ENCODE peak calls at places on chromosomes 4 and X, in five cellular contexts. One of them, this sample, is unnamed.

GRCh38 chr4:2537011-2537830 is 774 bp downstream of the FAM193A start:
- DNase-seq in right cardiac atrium: peak; percentile 77
- DNase-seq in osteoblast: peak; percentile 86
- DNase-seq in CD8-positive, alpha-beta memory T cell: peak; percentile 53
- DNase-seq in body of pancreas: peak; percentile 51
- DNase-seq in this sample: peak; percentile 37

GRCh38 chr4:121192500-121192899 is 28.4 kb upstream of the TNIP3 start:
- DNase-seq in osteoblast: no peak
- DNase-seq in body of pancreas: no peak
- DNase-seq in CD8-positive, alpha-beta memory T cell: peak; percentile 37
- DNase-seq in right cardiac atrium: no peak
- DNase-seq in this sample: no peak

GRCh38 chr4:1503583-1504471 is 97.6 kb upstream of the NKX1-1 start:
- DNase-seq in body of pancreas: peak; percentile 2
- DNase-seq in osteoblast: peak; percentile 78
- DNase-seq in right cardiac atrium: no peak
- DNase-seq in CD8-positive, alpha-beta memory T cell: no peak
- DNase-seq in this sample: no peak

GRCh38 chrX:21479695-21480280 is 105.6 kb downstream of the CNKSR2 start:
- DNase-seq in body of pancreas: no peak
- DNase-seq in osteoblast: no peak
- DNase-seq in CD8-positive, alpha-beta memory T cell: peak; percentile 14
- DNase-seq in right cardiac atrium: no peak
- DNase-seq in this sample: no peak

GRCh38 chrX:42151808-42152207 is 228.5 kb upstream of the CASK start:
- DNase-seq in right cardiac atrium: no peak
- DNase-seq in CD8-positive, alpha-beta memory T cell: no peak
- DNase-seq in body of pancreas: no peak
- DNase-seq in osteoblast: no peak
- DNase-seq in this sample: no peak

GRCh38 chr4:99868126-99868596 is 26.1 kb downstream of the LAMTOR3 start:
- DNase-seq in body of pancreas: no peak
- DNase-seq in osteoblast: no peak
- DNase-seq in right cardiac atrium: no peak
- DNase-seq in CD8-positive, alpha-beta memory T cell: no peak
- DNase-seq in this sample: no peak

GRCh38 chr4:39976945-39977488 is 694 bp downstream of the PDS5A start:
- DNase-seq in body of pancreas: peak; percentile 43
- DNase-seq in osteoblast: peak; percentile 89
- DNase-seq in CD8-positive, alpha-beta memory T cell: peak; percentile 36
- DNase-seq in right cardiac atrium: peak; percentile 82
- DNase-seq in this sample: no peak

GRCh38 chr4:110532901-110533589 is 57.1 kb downstream of the ENPEP start:
- DNase-seq in CD8-positive, alpha-beta memory T cell: no peak
- DNase-seq in osteoblast: no peak
- DNase-seq in body of pancreas: no peak
- DNase-seq in right cardiac atrium: no peak
- DNase-seq in this sample: no peak

GRCh38 chr4:3145251-3145908 is 70.9 kb downstream of the HTT start:
- DNase-seq in osteoblast: no peak
- DNase-seq in body of pancreas: no peak
- DNase-seq in right cardiac atrium: no peak
- DNase-seq in CD8-positive, alpha-beta memory T cell: no peak
- DNase-seq in this sample: no peak

DNA sequence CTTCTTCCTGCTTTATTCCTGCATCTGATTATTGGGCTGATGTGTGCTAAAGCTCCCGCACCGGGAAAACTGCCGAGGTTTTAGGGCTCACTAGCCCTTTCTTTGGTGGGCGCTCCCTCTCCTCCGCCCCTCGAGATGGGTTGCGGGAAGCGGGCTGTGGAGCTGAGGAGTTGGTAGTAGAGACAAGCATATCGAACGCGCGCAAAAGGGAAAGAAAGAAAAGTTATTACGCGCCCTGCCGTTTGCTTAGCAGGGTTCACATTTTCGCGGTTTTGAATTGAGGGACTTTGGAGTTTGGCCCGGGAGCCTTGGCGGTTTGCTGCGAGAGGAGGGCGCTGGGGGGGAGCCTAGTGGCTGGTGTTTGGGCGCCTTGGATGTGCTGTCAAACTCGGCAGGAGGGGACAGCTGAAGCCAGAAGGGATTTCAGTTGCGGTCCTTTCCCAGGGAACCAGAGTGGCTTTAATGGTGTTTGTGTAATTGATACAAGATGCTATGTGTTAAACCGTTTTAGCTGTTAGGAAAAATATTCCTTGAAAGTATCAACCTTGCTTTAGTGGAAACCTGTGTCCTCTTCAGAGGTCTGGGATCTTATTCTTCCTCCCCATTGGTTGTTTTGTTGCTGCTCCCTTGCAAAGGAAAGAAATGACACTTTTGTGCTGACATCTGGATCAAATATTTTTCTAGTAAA is 1.1 kb downstream of the GAB1 start:
- DNase-seq in osteoblast: no peak
- DNase-seq in body of pancreas: peak; percentile 70
- DNase-seq in CD8-positive, alpha-beta memory T cell: no peak
- DNase-seq in right cardiac atrium: peak; percentile 87
- DNase-seq in this sample: peak; percentile 70
- H3K4me3 ChIP-seq in osteoblast: peak overlapping the region; percentile 91
- H3K4me3 ChIP-seq in body of pancreas: peak overlapping the region; percentile 86
- H3K4me3 ChIP-seq in CD8-positive, alpha-beta memory T cell: peak overlapping the region; percentile 41
- H3K4me3 ChIP-seq in right cardiac atrium: peak overlapping the region; percentile 87
- H3K4me3 ChIP-seq in this sample: peak overlapping the region; percentile 87

GRCh38 chrX:87805829-87806490 is 288.4 kb downstream of the KLHL4 start:
- DNase-seq in osteoblast: no peak
- DNase-seq in body of pancreas: peak; percentile 9
- DNase-seq in CD8-positive, alpha-beta memory T cell: no peak
- DNase-seq in right cardiac atrium: no peak
- DNase-seq in this sample: no peak

GRCh38 chrX:87813566-87813965 is 296.0 kb downstream of the KLHL4 start:
- DNase-seq in right cardiac atrium: no peak
- DNase-seq in CD8-positive, alpha-beta memory T cell: no peak
- DNase-seq in body of pancreas: no peak
- DNase-seq in osteoblast: no peak
- DNase-seq in this sample: no peak

GRCh38 chrX:87808576-87809243 is 291.1 kb downstream of the KLHL4 start:
- DNase-seq in osteoblast: no peak
- DNase-seq in right cardiac atrium: no peak
- DNase-seq in body of pancreas: no peak
- DNase-seq in CD8-positive, alpha-beta memory T cell: no peak
- DNase-seq in this sample: no peak
- H3K27ac ChIP-seq in osteoblast: no peak overlapping the region
- H3K27ac ChIP-seq in right cardiac atrium: no peak overlapping the region
- H3K27ac ChIP-seq in body of pancreas: no peak overlapping the region
- H3K27ac ChIP-seq in CD8-positive, alpha-beta memory T cell: no peak overlapping the region
- H3K27ac ChIP-seq in this sample: no peak overlapping the region

DNA sequence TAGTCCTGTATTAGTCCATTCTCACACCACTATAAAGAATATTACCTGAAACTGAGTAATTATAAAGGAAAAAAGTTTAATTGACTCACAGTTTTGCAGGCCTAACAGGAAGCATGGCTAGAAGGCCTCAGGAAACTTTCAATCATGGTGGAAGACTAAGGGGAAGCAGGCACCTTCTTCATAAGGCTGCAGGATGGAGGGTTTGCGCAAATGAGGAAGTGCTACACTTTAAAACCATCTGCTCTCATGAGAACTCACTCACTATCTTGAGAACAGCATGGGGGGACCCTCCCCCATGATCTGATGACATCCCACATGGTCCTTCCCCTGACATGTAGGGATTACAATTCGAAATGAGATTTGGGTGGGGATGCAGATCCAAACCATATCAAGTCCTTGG is 12.1 kb upstream of the MAGEA11 start:
- DNase-seq in body of pancreas: no peak
- DNase-seq in osteoblast: no peak
- DNase-seq in right cardiac atrium: no peak
- DNase-seq in CD8-positive, alpha-beta memory T cell: no peak
- DNase-seq in this sample: no peak
- H3K4me3 ChIP-seq in body of pancreas: no peak overlapping the region
- H3K4me3 ChIP-seq in osteoblast: no peak overlapping the region
- H3K4me3 ChIP-seq in right cardiac atrium: no peak overlapping the region
- H3K4me3 ChIP-seq in CD8-positive, alpha-beta memory T cell: no peak overlapping the region
- H3K4me3 ChIP-seq in this sample: no peak overlapping the region

DNA sequence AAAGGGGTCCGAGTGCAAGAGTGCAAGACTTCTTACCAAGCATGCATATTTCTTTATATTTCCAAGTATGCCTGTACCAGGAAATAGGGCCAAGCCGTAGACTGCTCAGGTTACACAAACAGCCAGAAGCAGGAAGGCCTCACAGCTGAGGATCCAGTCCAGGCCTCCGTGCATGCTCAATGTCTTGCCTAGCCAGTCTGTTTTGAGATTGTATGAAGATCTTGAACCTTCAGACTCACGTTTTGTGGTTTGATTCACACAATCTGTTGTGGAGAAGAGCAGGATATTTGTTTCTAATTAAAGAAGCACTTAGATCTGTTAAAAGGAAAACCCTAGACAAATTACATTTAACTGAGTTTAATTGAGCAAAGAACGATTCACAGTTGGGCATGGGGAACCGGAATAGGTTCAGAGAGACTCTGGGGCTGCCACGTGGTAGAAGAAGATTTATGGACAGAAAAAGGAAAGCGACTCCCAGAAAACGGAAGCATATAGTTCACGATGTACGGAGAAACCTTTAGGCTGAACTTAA is 1.2 kb downstream of the MGST2 start:
- DNase-seq in body of pancreas: peak; percentile 80
- DNase-seq in osteoblast: no peak
- DNase-seq in right cardiac atrium: peak; percentile 73
- DNase-seq in CD8-positive, alpha-beta memory T cell: no peak
- DNase-seq in this sample: no peak
- H3K27ac ChIP-seq in body of pancreas: peak overlapping the region; percentile 93
- H3K27ac ChIP-seq in osteoblast: peak overlapping the region; percentile 86
- H3K27ac ChIP-seq in right cardiac atrium: peak overlapping the region; percentile 72
- H3K27ac ChIP-seq in CD8-positive, alpha-beta memory T cell: peak overlapping the region; percentile 62
- H3K27ac ChIP-seq in this sample: peak overlapping the region; percentile 90

GRCh38 chr4:54054501-54054900 is 9.9 kb downstream of the CHIC2 start:
- DNase-seq in right cardiac atrium: no peak
- DNase-seq in osteoblast: no peak
- DNase-seq in body of pancreas: no peak
- DNase-seq in CD8-positive, alpha-beta memory T cell: no peak
- DNase-seq in this sample: no peak

GRCh38 chr4:54058171-54058570 is 6.2 kb downstream of the CHIC2 start:
- DNase-seq in CD8-positive, alpha-beta memory T cell: no peak
- DNase-seq in body of pancreas: no peak
- DNase-seq in right cardiac atrium: no peak
- DNase-seq in osteoblast: no peak
- DNase-seq in this sample: no peak

GRCh38 chr4:54055494-54055893 is 8.9 kb downstream of the CHIC2 start:
- DNase-seq in CD8-positive, alpha-beta memory T cell: no peak
- DNase-seq in right cardiac atrium: no peak
- DNase-seq in body of pancreas: no peak
- DNase-seq in osteoblast: no peak
- DNase-seq in this sample: no peak

GRCh38 chr4:54061067-54061466 is 3.3 kb downstream of the CHIC2 start:
- DNase-seq in right cardiac atrium: no peak
- DNase-seq in osteoblast: no peak
- DNase-seq in CD8-positive, alpha-beta memory T cell: no peak
- DNase-seq in body of pancreas: no peak
- DNase-seq in this sample: no peak

DNA sequence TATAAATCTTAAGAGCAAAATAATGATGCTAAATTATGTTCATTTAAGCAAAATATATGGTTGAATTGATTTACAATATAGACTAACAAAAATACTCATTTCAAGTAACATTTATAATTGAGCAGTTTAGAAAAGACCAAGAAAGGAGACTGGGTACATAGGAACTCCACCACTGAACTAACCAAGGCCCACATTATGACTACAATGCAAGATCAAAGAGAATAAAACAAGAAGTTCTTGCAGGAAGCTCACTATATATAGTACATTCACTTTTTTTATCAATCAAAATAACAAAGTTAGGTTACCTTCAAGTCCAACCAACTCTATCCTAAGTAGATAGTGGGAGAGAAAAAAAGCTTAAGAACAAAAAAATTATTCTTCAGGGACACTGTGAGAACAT is 8.0 kb downstream of the CHIC2 start:
- DNase-seq in CD8-positive, alpha-beta memory T cell: no peak
- DNase-seq in right cardiac atrium: no peak
- DNase-seq in osteoblast: no peak
- DNase-seq in body of pancreas: no peak
- DNase-seq in this sample: no peak
- H3K4me3 ChIP-seq in CD8-positive, alpha-beta memory T cell: no peak overlapping the region
- H3K4me3 ChIP-seq in right cardiac atrium: no peak overlapping the region
- H3K4me3 ChIP-seq in osteoblast: no peak overlapping the region
- H3K4me3 ChIP-seq in body of pancreas: no peak overlapping the region
- H3K4me3 ChIP-seq in this sample: no peak overlapping the region

GRCh38 chr4:164081371-164081770 is 586.9 kb downstream of the TMA16 start:
- DNase-seq in body of pancreas: no peak
- DNase-seq in CD8-positive, alpha-beta memory T cell: no peak
- DNase-seq in right cardiac atrium: no peak
- DNase-seq in osteoblast: peak; percentile 1
- DNase-seq in this sample: no peak
- H3K27ac ChIP-seq in body of pancreas: no peak overlapping the region
- H3K27ac ChIP-seq in CD8-positive, alpha-beta memory T cell: no peak overlapping the region
- H3K27ac ChIP-seq in right cardiac atrium: no peak overlapping the region
- H3K27ac ChIP-seq in osteoblast: no peak overlapping the region
- H3K27ac ChIP-seq in this sample: no peak overlapping the region

DNA sequence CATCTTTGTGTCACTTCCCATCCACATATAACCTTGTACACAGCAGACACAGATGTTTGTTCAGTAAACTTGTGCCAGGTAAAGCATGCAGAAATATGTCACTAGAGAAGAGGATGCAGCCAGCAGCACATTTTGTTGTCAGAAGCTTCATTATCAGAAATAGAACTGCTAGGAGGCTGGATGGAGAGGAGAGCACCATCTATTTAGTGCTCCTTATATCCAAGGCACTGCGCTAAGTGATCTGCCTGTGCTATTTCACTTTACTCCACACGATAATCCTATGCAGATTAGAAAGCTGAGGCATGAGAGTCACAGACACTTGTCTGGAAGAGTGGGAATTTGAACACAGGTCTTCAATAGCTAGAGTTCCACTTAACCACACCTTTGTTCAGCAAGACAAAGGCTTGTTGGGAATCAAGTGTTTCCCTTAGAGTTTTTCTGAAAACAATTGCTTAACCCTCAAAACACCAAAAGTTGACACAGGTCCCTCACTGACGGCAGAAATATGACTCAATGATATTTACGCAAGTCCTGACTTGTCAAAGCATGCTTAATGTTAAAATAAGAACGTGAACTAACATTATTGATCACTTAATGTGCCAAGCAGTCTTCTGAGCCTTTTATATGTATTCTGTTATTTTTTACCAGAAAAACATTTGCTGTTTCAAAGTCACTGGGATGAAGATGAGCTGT is 1.2 kb upstream of the QDPR start:
- DNase-seq in CD8-positive, alpha-beta memory T cell: no peak
- DNase-seq in osteoblast: no peak
- DNase-seq in body of pancreas: no peak
- DNase-seq in right cardiac atrium: no peak
- DNase-seq in this sample: no peak
- H3K4me3 ChIP-seq in CD8-positive, alpha-beta memory T cell: no peak overlapping the region
- H3K4me3 ChIP-seq in osteoblast: no peak overlapping the region
- H3K4me3 ChIP-seq in body of pancreas: no peak overlapping the region
- H3K4me3 ChIP-seq in right cardiac atrium: no peak overlapping the region
- H3K4me3 ChIP-seq in this sample: no peak overlapping the region

GRCh38 chrX:136154998-136155397 is 7.7 kb downstream of the FHL1 start:
- DNase-seq in body of pancreas: no peak
- DNase-seq in osteoblast: no peak
- DNase-seq in CD8-positive, alpha-beta memory T cell: no peak
- DNase-seq in right cardiac atrium: no peak
- DNase-seq in this sample: no peak
- H3K27ac ChIP-seq in body of pancreas: no peak overlapping the region
- H3K27ac ChIP-seq in osteoblast: no peak overlapping the region
- H3K27ac ChIP-seq in CD8-positive, alpha-beta memory T cell: no peak overlapping the region
- H3K27ac ChIP-seq in right cardiac atrium: peak overlapping the region; percentile 45
- H3K27ac ChIP-seq in this sample: peak overlapping the region; percentile 54